ENCODE peak calls at places on chromosomes 16 and 17, in seven cellular contexts. Y is GM23248; C is neural progenitor cell; Z is CD8-positive, alpha-beta T cell; K is endodermal cell; I is A549; L is spleen. D is an unnamed sample.

GRCh38 chr17:4332296-4332970 is 34.0 kb downstream of the UBE2G1 start:
- DNase-seq in Y (peak), C (peak), Z (no peak), K (peak), I (no peak), L (no peak), D (no peak)

GRCh38 chr16:77788196-77789084 is at the start of gene VAT1L:
- DNase-seq in Y (peak), C (peak), Z (no peak), K (peak), I (peak), L (no peak), D (peak)

GRCh38 chr16:76335187-76335974 is 58.2 kb downstream of the CNTNAP4 start:
- DNase-seq in Y (no peak), C (peak), Z (no peak), K (peak), I (no peak), L (no peak), D (no peak)

GRCh38 chr16:49854227-49855203 is 1.4 kb downstream of the ZNF423 start:
- DNase-seq in Y (peak), C (peak), Z (no peak), K (peak), I (no peak), L (peak), D (no peak)

GRCh38 chr16:78705694-78706093 is 606.2 kb downstream of the WWOX start:
- DNase-seq in Y (no peak), C (peak), Z (no peak), K (no peak), I (peak), L (no peak), D (no peak)

GRCh38 chr17:49548506-49549310 is 27.0 kb upstream of the NXPH3 start:
- DNase-seq in Y (peak), C (peak), Z (no peak), K (peak), I (peak), L (peak), D (no peak)

GRCh38 chr16:81216114-81216513 is 22.4 kb upstream of the BCO1 start:
- DNase-seq in Y (no peak), C (no peak), Z (no peak), K (no peak), I (no peak), L (no peak), D (no peak)

GRCh38 chr16:84543931-84544776 is 39.7 kb upstream of the MEAK7 start:
- DNase-seq in Y (peak), C (no peak), Z (peak), K (no peak), I (no peak), L (peak), D (no peak)

GRCh38 chr17:57288753-57289121 is 32.4 kb downstream of the MSI2 start:
- DNase-seq in Y (peak), C (no peak), Z (no peak), K (no peak), I (no peak), L (no peak), D (no peak)

GRCh38 chr16:67641779-67642708 is 2.9 kb upstream of the CARMIL2 start:
- DNase-seq in Y (peak), C (no peak), Z (no peak), K (no peak), I (no peak), L (no peak), D (peak)

GRCh38 chr16:31429314-31429713 is 1.2 kb upstream of the COX6A2 start:
- DNase-seq in Y (no peak), C (no peak), Z (no peak), K (no peak), I (no peak), L (no peak), D (no peak)

GRCh38 chr17:79989106-79989835 is 46.4 kb downstream of the TBC1D16 start:
- DNase-seq in Y (no peak), C (no peak), Z (no peak), K (no peak), I (no peak), L (peak), D (no peak)

GRCh38 chr17:67157732-67158639 is 87.0 kb downstream of the HELZ start:
- DNase-seq in Y (peak), C (peak), Z (no peak), K (no peak), I (peak), L (no peak), D (no peak)

GRCh38 chr17:16935241-16935663 is 36.7 kb downstream of the TNFRSF13B start:
- DNase-seq in Y (no peak), C (no peak), Z (no peak), K (peak), I (no peak), L (no peak), D (no peak)

GRCh38 chr17:7767425-7768021 is 50.0 kb downstream of the DNAH2 start:
- DNase-seq in Y (no peak), C (no peak), Z (no peak), K (peak), I (no peak), L (peak), D (no peak)

GRCh38 chr17:76873856-76874255 is 5.7 kb downstream of the MGAT5B start:
- DNase-seq in Y (peak), C (no peak), Z (no peak), K (no peak), I (no peak), L (no peak), D (no peak)

GRCh38 chr16:86363836-86364618 is 146.3 kb upstream of the FOXF1 start:
- DNase-seq in Y (peak), C (no peak), Z (no peak), K (no peak), I (no peak), L (no peak), D (no peak)

GRCh38 chr17:40247926-40248495 is 28.9 kb downstream of the WIPF2 start:
- DNase-seq in Y (no peak), C (no peak), Z (no peak), K (no peak), I (no peak), L (no peak), D (no peak)

GRCh38 chr16:12617401-12617819 is 186.3 kb downstream of the CPPED1 start:
- DNase-seq in Y (no peak), C (no peak), Z (no peak), K (no peak), I (no peak), L (no peak), D (no peak)

GRCh38 chr17:76492989-76493501 is 8.2 kb downstream of the RHBDF2 start:
- DNase-seq in Y (peak), C (no peak), Z (peak), K (no peak), I (no peak), L (peak), D (no peak)

GRCh38 chr17:8746501-8747236 is 2.0 kb upstream of the CCDC42 start:
- DNase-seq in Y (no peak), C (peak), Z (no peak), K (no peak), I (no peak), L (no peak), D (no peak)

GRCh38 chr17:9330903-9331272 is 244.7 kb downstream of the STX8 start:
- DNase-seq in Y (no peak), C (peak), Z (no peak), K (no peak), I (no peak), L (no peak), D (no peak)

GRCh38 chr16:391885-392335 is 5.1 kb upstream of the NME4 start:
- DNase-seq in Y (peak), C (peak), Z (peak), K (peak), I (peak), L (peak), D (peak)

GRCh38 chr17:6543079-6544010 is 13.0 kb downstream of the PITPNM3 start:
- DNase-seq in Y (no peak), C (no peak), Z (no peak), K (no peak), I (no peak), L (peak), D (no peak)

GRCh38 chr16:1188781-1189189 is 35.9 kb downstream of the CACNA1H start:
- DNase-seq in Y (peak), C (peak), Z (peak), K (peak), I (no peak), L (no peak), D (no peak)

GRCh38 chr17:74337834-74338500 is 11.9 kb downstream of the KIF19 start:
- DNase-seq in Y (no peak), C (no peak), Z (no peak), K (no peak), I (no peak), L (no peak), D (peak)

GRCh38 chr16:22141746-22142145 is 20.6 kb upstream of the SDR42E2 start:
- DNase-seq in Y (peak), C (peak), Z (no peak), K (peak), I (peak), L (no peak), D (no peak)

GRCh38 chr17:64103751-64104364 is 26.1 kb downstream of the ERN1 start:
- DNase-seq in Y (peak), C (no peak), Z (no peak), K (peak), I (no peak), L (no peak), D (no peak)

GRCh38 chr17:38749222-38750043 is 1.3 kb upstream of the PCGF2 start:
- DNase-seq in Y (peak), C (peak), Z (no peak), K (peak), I (peak), L (peak), D (no peak)

GRCh38 chr17:43873091-43873490 is 26.1 kb downstream of the CD300LG start:
- DNase-seq in Y (no peak), C (no peak), Z (no peak), K (peak), I (no peak), L (peak), D (no peak)

GRCh38 chr16:79599256-79599836 is 1.2 kb downstream of the MAF start:
- DNase-seq in Y (peak), C (peak), Z (no peak), K (peak), I (peak), L (peak), D (peak)

GRCh38 chr16:27334192-27334764 is 20.5 kb downstream of the IL4R start:
- DNase-seq in Y (no peak), C (no peak), Z (no peak), K (no peak), I (no peak), L (no peak), D (no peak)

GRCh38 chr16:27333549-27333948 is 19.8 kb downstream of the IL4R start:
- DNase-seq in Y (no peak), C (no peak), Z (no peak), K (no peak), I (no peak), L (peak), D (no peak)

GRCh38 chr16:27335349-27336052 is 21.7 kb downstream of the IL4R start:
- DNase-seq in Y (peak), C (no peak), Z (no peak), K (no peak), I (no peak), L (no peak), D (no peak)

GRCh38 chr16:27333104-27333503 is 19.3 kb downstream of the IL4R start:
- DNase-seq in Y (no peak), C (no peak), Z (no peak), K (no peak), I (no peak), L (peak), D (no peak)

GRCh38 chr16:27334874-27335273 is 21.1 kb downstream of the IL4R start:
- DNase-seq in Y (no peak), C (no peak), Z (no peak), K (no peak), I (no peak), L (no peak), D (no peak)
- H3K27ac ChIP-seq in Y (peak), C (no peak), Z (no peak), K (no peak), I (no peak), L (peak), D (no peak)

DNA sequence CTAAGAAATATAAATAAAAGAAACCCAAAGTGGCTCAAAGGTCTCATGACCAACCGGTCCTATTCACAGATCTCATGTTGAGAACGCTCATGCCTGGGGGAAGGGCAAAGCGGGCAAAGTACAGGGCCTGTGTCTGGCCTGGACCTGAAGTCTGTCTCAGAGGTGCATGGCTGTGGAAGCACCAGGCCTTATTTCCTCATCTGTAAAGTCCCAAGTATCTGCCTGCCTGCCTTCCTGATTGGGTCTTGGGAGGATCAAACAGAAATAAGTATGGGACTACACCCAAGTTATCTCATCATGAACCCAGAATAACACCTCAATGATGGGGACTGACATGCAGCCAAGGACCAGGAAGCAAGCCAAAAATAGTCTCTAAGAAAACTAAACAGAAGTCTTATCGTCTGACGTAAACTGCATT is 14.2 kb downstream of the AXIN2 start:
- DNase-seq in Y (no peak), C (no peak), Z (no peak), K (no peak), I (peak), L (no peak), D (no peak)
- H3K27ac ChIP-seq in Y (no peak), C (no peak), Z (no peak), K (peak), I (peak), L (no peak), D (no peak)

DNA sequence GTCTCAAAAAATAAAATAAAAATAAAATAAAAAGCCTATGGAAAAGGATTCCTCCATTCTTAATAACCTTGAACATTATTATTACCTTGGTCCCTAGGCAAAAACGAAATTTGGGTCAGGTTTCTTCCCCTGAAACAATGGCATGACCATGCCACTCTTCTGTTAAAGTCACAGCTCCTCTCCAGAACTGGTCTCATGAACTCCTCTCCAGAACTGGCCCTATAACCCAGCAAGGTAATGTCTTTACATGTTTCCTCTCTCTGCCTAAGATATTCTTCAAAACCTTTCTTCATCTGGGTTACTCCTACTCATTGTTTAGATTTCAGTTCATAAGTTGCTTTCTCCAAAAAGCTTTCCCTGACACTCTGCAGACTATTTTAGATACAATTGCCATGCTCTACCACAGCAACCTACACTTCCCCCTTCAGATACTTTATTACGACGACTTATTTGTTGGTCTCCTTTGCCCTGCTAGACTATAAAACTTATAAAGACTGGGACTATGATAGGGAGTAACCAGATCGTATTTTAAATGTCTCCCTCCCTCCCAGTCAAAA is 13.5 kb downstream of the TRIM37 start:
- DNase-seq in Y (no peak), C (no peak), Z (no peak), K (no peak), I (no peak), L (no peak), D (no peak)
- H3K27ac ChIP-seq in Y (peak), C (no peak), Z (no peak), K (no peak), I (peak), L (peak), D (no peak)

GRCh38 chr17:42518755-42519545 is 17.1 kb upstream of the NAGLU start:
- DNase-seq in Y (no peak), C (no peak), Z (no peak), K (no peak), I (peak), L (peak), D (no peak)

GRCh38 chr17:42514867-42515266 is 21.2 kb upstream of the NAGLU start:
- DNase-seq in Y (no peak), C (peak), Z (no peak), K (no peak), I (no peak), L (peak), D (no peak)

GRCh38 chr17:42518046-42518754 is 17.8 kb upstream of the NAGLU start:
- DNase-seq in Y (peak), C (no peak), Z (no peak), K (no peak), I (peak), L (peak), D (no peak)

GRCh38 chr17:42519546-42520444 is 16.2 kb upstream of the NAGLU start:
- DNase-seq in Y (peak), C (peak), Z (no peak), K (peak), I (peak), L (peak), D (no peak)

DNA sequence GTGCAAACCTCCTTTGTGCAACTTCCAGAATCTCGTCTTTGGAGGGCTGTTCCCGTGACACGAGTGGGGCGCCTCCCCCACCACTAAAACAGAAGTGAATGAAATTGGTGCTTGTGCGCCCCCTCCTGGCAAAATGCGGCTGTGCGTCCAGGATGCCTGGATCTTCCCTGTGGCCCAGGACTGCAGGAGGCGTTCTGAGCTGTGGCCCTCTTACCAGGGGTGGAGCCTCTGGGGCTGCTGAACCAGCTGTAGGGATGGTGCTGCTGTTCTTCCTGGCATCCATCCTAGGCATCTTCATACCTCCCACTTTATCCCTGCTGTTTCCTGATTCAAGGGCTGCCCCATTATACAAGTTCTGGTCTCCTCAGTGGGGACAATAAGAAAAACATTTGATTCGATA is 18.5 kb upstream of the NAGLU start:
- DNase-seq in Y (peak), C (peak), Z (peak), K (peak), I (peak), L (peak), D (peak)
- H3K27ac ChIP-seq in Y (peak), C (no peak), Z (no peak), K (no peak), I (peak), L (peak), D (peak)

GRCh38 chr16:65644821-65645220 is 523.0 kb upstream of the CDH11 start:
- DNase-seq in Y (no peak), C (no peak), Z (no peak), K (peak), I (no peak), L (no peak), D (no peak)
- H3K27ac ChIP-seq in Y (no peak), C (no peak), Z (no peak), K (no peak), I (no peak), L (no peak), D (no peak)

D was measured in substantia nigra.